ENCODE peak calls at places on chromosomes 7 and 10, in four cellular contexts. One of them, this sample, is unnamed.

GRCh38 chr10:91552260-91552659 is 80.6 kb downstream of the PPP1R3C start:
- DNase-seq in HCT116: no peak
- DNase-seq in H1: no peak
- DNase-seq in HepG2: no peak
- DNase-seq in this sample: no peak

GRCh38 chr7:66306243-66306642 is 101.1 kb downstream of the TPST1 start:
- DNase-seq in H1: no peak
- DNase-seq in HepG2: no peak
- DNase-seq in HCT116: peak; percentile 45
- DNase-seq in this sample: no peak

GRCh38 chr7:48868916-48869315 is 55.4 kb upstream of the CDC14C start:
- DNase-seq in HCT116: no peak
- DNase-seq in HepG2: no peak
- DNase-seq in H1: no peak
- DNase-seq in this sample: no peak

GRCh38 chr10:9175200-9175599 is 1120.7 kb downstream of the GATA3 start:
- DNase-seq in H1: no peak
- DNase-seq in HepG2: no peak
- DNase-seq in HCT116: no peak
- DNase-seq in this sample: no peak

GRCh38 chr7:6375346-6376101 is 72.2 kb downstream of the DAGLB start:
- DNase-seq in H1: no peak
- DNase-seq in HepG2: no peak
- DNase-seq in HCT116: no peak
- DNase-seq in this sample: no peak

GRCh38 chr7:28323833-28324232 is 88.5 kb upstream of the CREB5 start:
- DNase-seq in HepG2: no peak
- DNase-seq in HCT116: no peak
- DNase-seq in H1: no peak
- DNase-seq in this sample: no peak

GRCh38 chr10:124001391-124002260 is 91.8 kb downstream of the CHST15 start:
- DNase-seq in HCT116: no peak
- DNase-seq in H1: no peak
- DNase-seq in HepG2: no peak
- DNase-seq in this sample: no peak

GRCh38 chr7:12210179-12211053 is 678 bp upstream of the TMEM106B start:
- DNase-seq in HepG2: peak; percentile 0
- DNase-seq in H1: no peak
- DNase-seq in HCT116: no peak
- DNase-seq in this sample: no peak

GRCh38 chr10:88652621-88653020 is 11.6 kb upstream of the LIPF start:
- DNase-seq in H1: no peak
- DNase-seq in HCT116: no peak
- DNase-seq in HepG2: no peak
- DNase-seq in this sample: no peak

GRCh38 chr10:13099144-13099665 is 758 bp upstream of the OPTN start:
- DNase-seq in H1: peak; percentile 71
- DNase-seq in HCT116: peak; percentile 54
- DNase-seq in HepG2: peak; percentile 38
- DNase-seq in this sample: no peak

GRCh38 chr7:141024668-141025067 is 9.9 kb upstream of the MRPS33 start:
- DNase-seq in HepG2: no peak
- DNase-seq in H1: no peak
- DNase-seq in HCT116: no peak
- DNase-seq in this sample: no peak

GRCh38 chr10:29728541-29729049 is 93.8 kb upstream of the SVIL start:
- DNase-seq in HCT116: no peak
- DNase-seq in H1: no peak
- DNase-seq in HepG2: no peak
- DNase-seq in this sample: no peak

GRCh38 chr10:55631071-55631654 is 729.9 kb downstream of the ZWINT start:
- DNase-seq in HepG2: no peak
- DNase-seq in H1: peak; percentile 89
- DNase-seq in HCT116: no peak
- DNase-seq in this sample: no peak

GRCh38 chr10:101848408-101848807 is 4.8 kb upstream of the KCNIP2 start:
- DNase-seq in HepG2: no peak
- DNase-seq in HCT116: no peak
- DNase-seq in H1: no peak
- DNase-seq in this sample: no peak

GRCh38 chr7:119572132-119572531 is 700.8 kb upstream of the KCND2 start:
- DNase-seq in HepG2: no peak
- DNase-seq in HCT116: no peak
- DNase-seq in H1: no peak
- DNase-seq in this sample: no peak

GRCh38 chr7:157016352-157017041 is 6.0 kb upstream of the MNX1 start:
- DNase-seq in H1: peak; percentile 60
- DNase-seq in HepG2: no peak
- DNase-seq in HCT116: no peak
- DNase-seq in this sample: peak; percentile 72

GRCh38 chr7:108045669-108046068 is 42.7 kb upstream of the LAMB1 start:
- DNase-seq in HCT116: no peak
- DNase-seq in H1: no peak
- DNase-seq in HepG2: peak; percentile 15
- DNase-seq in this sample: no peak

GRCh38 chr7:26199301-26200112 is 1.0 kb downstream of the HNRNPA2B1 start:
- DNase-seq in HepG2: no peak
- DNase-seq in HCT116: no peak
- DNase-seq in H1: no peak
- DNase-seq in this sample: no peak
- H4K20me1 ChIP-seq in HepG2: peaks cover 70% of the 10 kb centered on the region
- H4K20me1 ChIP-seq in HCT116: peaks cover 63% of the 10 kb centered on the region
- H4K20me1 ChIP-seq in H1: peaks cover 44% of the 10 kb centered on the region
- H4K20me1 ChIP-seq in this sample: peaks cover 5% of the 10 kb centered on the region

GRCh38 chr10:22633528-22633927 is 80.8 kb downstream of the PIP4K2A start:
- DNase-seq in HepG2: no peak
- DNase-seq in HCT116: no peak
- DNase-seq in H1: no peak
- DNase-seq in this sample: no peak
- TF ChIP-seq JUND in HepG2: no peak
- TF ChIP-seq JUND in HCT116: no peak
- TF ChIP-seq JUND in H1: no peak
- TF ChIP-seq JUND in this sample: no peak

GRCh38 chr10:119308089-119308488 is 100.7 kb downstream of the GRK5 start:
- DNase-seq in HCT116: no peak
- DNase-seq in H1: no peak
- DNase-seq in HepG2: no peak
- DNase-seq in this sample: no peak

GRCh38 chr10:119306964-119307363 is 99.6 kb downstream of the GRK5 start:
- DNase-seq in H1: no peak
- DNase-seq in HCT116: no peak
- DNase-seq in HepG2: no peak
- DNase-seq in this sample: no peak

GRCh38 chr10:119310807-119311206 is 103.4 kb downstream of the GRK5 start:
- DNase-seq in HCT116: no peak
- DNase-seq in H1: no peak
- DNase-seq in HepG2: no peak
- DNase-seq in this sample: no peak

GRCh38 chr10:119308556-119309422 is 101.4 kb downstream of the GRK5 start:
- DNase-seq in HCT116: no peak
- DNase-seq in H1: no peak
- DNase-seq in HepG2: no peak
- DNase-seq in this sample: no peak

GRCh38 chr10:119309423-119309770 is 102.0 kb downstream of the GRK5 start:
- DNase-seq in H1: no peak
- DNase-seq in HCT116: no peak
- DNase-seq in HepG2: no peak
- DNase-seq in this sample: peak; percentile 45
- H4K20me1 ChIP-seq in H1: no peaks in the 10 kb centered on the region
- H4K20me1 ChIP-seq in HCT116: no peaks in the 10 kb centered on the region
- H4K20me1 ChIP-seq in HepG2: no peaks in the 10 kb centered on the region
- H4K20me1 ChIP-seq in this sample: peaks cover 6% of the 10 kb centered on the region

GRCh38 chr7:39659356-39660013 is 36.1 kb downstream of the RALA start:
- DNase-seq in H1: no peak
- DNase-seq in HCT116: no peak
- DNase-seq in HepG2: no peak
- DNase-seq in this sample: no peak
- TF ChIP-seq JUND in H1: no peak
- TF ChIP-seq JUND in HCT116: no peak
- TF ChIP-seq JUND in HepG2: no peak
- TF ChIP-seq JUND in this sample: no peak

GRCh38 chr10:34731213-34731612 is 83.9 kb downstream of the PARD3 start:
- DNase-seq in H1: no peak
- DNase-seq in HCT116: no peak
- DNase-seq in HepG2: no peak
- DNase-seq in this sample: no peak

GRCh38 chr10:34731885-34732701 is 83.0 kb downstream of the PARD3 start:
- DNase-seq in H1: no peak
- DNase-seq in HepG2: no peak
- DNase-seq in HCT116: no peak
- DNase-seq in this sample: no peak

GRCh38 chr10:34729619-34730018 is 85.5 kb downstream of the PARD3 start:
- DNase-seq in H1: no peak
- DNase-seq in HepG2: no peak
- DNase-seq in HCT116: no peak
- DNase-seq in this sample: no peak

GRCh38 chr10:34732926-34733325 is 82.2 kb downstream of the PARD3 start:
- DNase-seq in HCT116: peak; percentile 57
- DNase-seq in H1: no peak
- DNase-seq in HepG2: peak; percentile 65
- DNase-seq in this sample: no peak

GRCh38 chr10:34730726-34731125 is 84.4 kb downstream of the PARD3 start:
- DNase-seq in H1: no peak
- DNase-seq in HCT116: no peak
- DNase-seq in HepG2: no peak
- DNase-seq in this sample: no peak
- H4K20me1 ChIP-seq in H1: peaks cover 3% of the 10 kb centered on the region
- H4K20me1 ChIP-seq in HCT116: peaks cover 15% of the 10 kb centered on the region
- H4K20me1 ChIP-seq in HepG2: peaks cover 21% of the 10 kb centered on the region
- H4K20me1 ChIP-seq in this sample: no peaks in the 10 kb centered on the region

GRCh38 chr7:111089822-111090426 is 1.0 kb upstream of the LRRN3 start:
- DNase-seq in HepG2: peak; percentile 40
- DNase-seq in H1: no peak
- DNase-seq in HCT116: peak; percentile 34
- DNase-seq in this sample: no peak
- TF ChIP-seq JUND in HepG2: no peak
- TF ChIP-seq JUND in H1: no peak
- TF ChIP-seq JUND in HCT116: no peak
- TF ChIP-seq JUND in this sample: no peak

GRCh38 chr7:148772297-148773089 is 73.8 kb downstream of the CUL1 start:
- DNase-seq in HCT116: peak; percentile 82
- DNase-seq in H1: no peak
- DNase-seq in HepG2: no peak
- DNase-seq in this sample: no peak

GRCh38 chr7:148773344-148773743 is 74.6 kb downstream of the CUL1 start:
- DNase-seq in H1: no peak
- DNase-seq in HepG2: no peak
- DNase-seq in HCT116: no peak
- DNase-seq in this sample: peak; percentile 11

DNA sequence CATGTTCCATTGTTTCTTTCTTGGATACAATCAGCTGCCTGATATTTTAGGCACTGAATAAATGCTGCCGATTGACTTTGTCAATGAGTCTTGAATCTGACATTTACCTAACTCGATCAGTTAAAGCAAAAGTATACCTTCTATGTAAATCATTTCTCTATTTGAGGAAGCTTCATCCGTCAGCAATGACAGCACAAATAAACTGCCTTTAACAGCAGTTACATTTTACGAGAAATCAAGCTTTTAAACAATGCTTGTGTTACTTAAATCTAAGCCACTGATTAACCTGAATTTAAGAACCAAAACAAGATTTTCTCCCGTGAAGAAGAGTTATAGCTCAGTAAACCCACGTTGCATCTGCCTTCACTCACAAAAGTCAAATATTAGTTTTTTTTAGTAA is 71.3 kb downstream of the CUL1 start:
- DNase-seq in HepG2: no peak
- DNase-seq in HCT116: no peak
- DNase-seq in H1: no peak
- DNase-seq in this sample: no peak
- H4K20me1 ChIP-seq in HepG2: no peaks in the 10 kb centered on the region
- H4K20me1 ChIP-seq in HCT116: peaks cover 3% of the 10 kb centered on the region
- H4K20me1 ChIP-seq in H1: no peaks in the 10 kb centered on the region
- H4K20me1 ChIP-seq in this sample: no peaks in the 10 kb centered on the region

GRCh38 chr10:114713525-114713924 is 55.5 kb upstream of the ABLIM1 start:
- DNase-seq in HepG2: no peak
- DNase-seq in H1: no peak
- DNase-seq in HCT116: no peak
- DNase-seq in this sample: no peak

GRCh38 chr10:114718386-114718785 is 60.3 kb upstream of the ABLIM1 start:
- DNase-seq in HepG2: no peak
- DNase-seq in H1: no peak
- DNase-seq in HCT116: no peak
- DNase-seq in this sample: no peak

GRCh38 chr10:114716811-114717404 is 58.8 kb upstream of the ABLIM1 start:
- DNase-seq in HepG2: no peak
- DNase-seq in H1: no peak
- DNase-seq in HCT116: no peak
- DNase-seq in this sample: no peak

GRCh38 chr10:114714281-114714741 is 56.2 kb upstream of the ABLIM1 start:
- DNase-seq in HepG2: peak; percentile 81
- DNase-seq in HCT116: no peak
- DNase-seq in H1: no peak
- DNase-seq in this sample: no peak

DNA sequence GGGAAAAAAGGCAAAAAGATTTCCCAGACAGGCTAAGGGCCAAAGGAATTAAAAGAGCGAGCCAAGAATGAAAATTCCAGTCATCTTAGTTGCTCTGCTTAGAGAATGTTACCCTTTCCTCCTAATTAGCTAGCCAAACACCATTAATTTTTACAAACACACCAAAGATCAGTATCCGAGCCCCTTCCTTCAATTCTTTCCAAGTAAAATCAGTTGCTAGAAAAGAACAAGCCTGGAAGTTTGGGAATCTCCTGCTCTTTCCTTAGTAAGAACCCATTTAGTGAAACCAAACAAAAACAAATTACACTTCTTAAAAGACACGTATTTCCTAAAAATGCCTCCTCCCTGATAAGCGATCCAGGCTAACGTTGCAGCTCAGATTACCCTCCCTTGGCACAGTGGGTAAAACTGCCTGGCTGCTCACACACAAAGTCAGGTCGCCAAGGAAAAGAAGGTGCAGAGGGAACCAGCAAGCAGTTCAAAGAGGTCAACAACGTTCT is 57.1 kb upstream of the ABLIM1 start:
- DNase-seq in HCT116: no peak
- DNase-seq in H1: no peak
- DNase-seq in HepG2: no peak
- DNase-seq in this sample: no peak
- TF ChIP-seq JUND in HCT116: no peak
- TF ChIP-seq JUND in H1: no peak
- TF ChIP-seq JUND in HepG2: no peak
- TF ChIP-seq JUND in this sample: no peak

DNA sequence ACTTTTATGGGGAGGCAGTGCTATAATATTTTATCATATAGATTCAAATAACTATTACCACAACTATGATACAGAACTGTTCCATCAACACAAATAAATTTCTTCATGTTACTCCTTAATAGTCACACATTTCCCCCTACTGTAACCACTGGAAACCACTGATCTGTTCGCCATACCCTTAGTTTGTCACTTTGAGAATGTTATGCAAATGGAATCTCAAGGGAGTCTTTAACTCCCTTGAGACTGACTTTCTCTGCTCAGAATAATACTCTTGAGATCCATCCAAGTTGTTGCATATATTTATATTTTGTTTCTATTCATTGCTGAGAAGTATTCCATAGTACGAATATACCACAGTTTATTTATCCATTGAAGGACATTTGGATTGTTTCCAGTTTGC is 19.6 kb upstream of the PON2 start:
- DNase-seq in HepG2: no peak
- DNase-seq in H1: no peak
- DNase-seq in HCT116: no peak
- DNase-seq in this sample: no peak
- H4K20me1 ChIP-seq in HepG2: no peaks in the 10 kb centered on the region
- H4K20me1 ChIP-seq in H1: no peaks in the 10 kb centered on the region
- H4K20me1 ChIP-seq in HCT116: no peaks in the 10 kb centered on the region
- H4K20me1 ChIP-seq in this sample: no peaks in the 10 kb centered on the region

GRCh38 chr7:84195295-84196006 is 862 bp upstream of the SEMA3A start:
- DNase-seq in H1: no peak
- DNase-seq in HCT116: no peak
- DNase-seq in HepG2: no peak
- DNase-seq in this sample: no peak
- TF ChIP-seq JUND in H1: no peak
- TF ChIP-seq JUND in HCT116: no peak
- TF ChIP-seq JUND in HepG2: no peak
- TF ChIP-seq JUND in this sample: no peak